ENCODE peak calls at places on chromosomes 11 and 22, in seven cellular contexts. H, C, A, I, G, U and D are unnamed samples.

GRCh38 chr22:45073064-45073463 is 63.3 kb upstream of the PHF21B start:
- DNase-seq in H (no peak), I (no peak), A (no peak), G (no peak), U (no peak), C (no peak), D (no peak)

GRCh38 chr11:72788250-72788649 is 5.6 kb downstream of the STARD10 start:
- DNase-seq in U (peak; percentile 69), A (no peak), I (no peak), G (no peak), C (no peak), H (no peak), D (no peak)

GRCh38 chr11:67320691-67321090 is 17.4 kb downstream of the SSH3 start:
- DNase-seq in H (no peak), I (no peak), C (no peak), A (no peak), G (no peak), U (no peak), D (no peak)

GRCh38 chr11:10693509-10694071 is at the start of gene IRAG1:
- DNase-seq in I (peak; percentile 78), U (peak; percentile 49), A (no peak), H (peak; percentile 77), C (no peak), G (no peak), D (no peak)

GRCh38 chr22:36641902-36642640 is 61.5 kb downstream of the CACNG2 start:
- DNase-seq in U (no peak), C (no peak), I (peak; percentile 36), A (no peak), G (no peak), H (peak; percentile 97), D (no peak)

GRCh38 chr22:41340357-41340756 is 39.0 kb downstream of the ZC3H7B start:
- DNase-seq in U (no peak), I (no peak), C (no peak), A (no peak), G (no peak), H (no peak), D (no peak)

GRCh38 chr11:112881461-112881860 is 79.8 kb upstream of the NCAM1 start:
- DNase-seq in H (peak; percentile 42), C (peak; percentile 53), I (no peak), U (peak; percentile 55), A (no peak), G (peak; percentile 58), D (no peak)

GRCh38 chr22:24486501-24486921 is 8.6 kb upstream of the UPB1 start:
- DNase-seq in C (no peak), I (peak; percentile 82), G (no peak), H (peak; percentile 91), U (no peak), A (no peak), D (no peak)

GRCh38 chr22:30665786-30666185 is 1.9 kb downstream of the DUSP18 start:
- DNase-seq in H (no peak), I (no peak), A (no peak), U (no peak), G (no peak), C (no peak), D (no peak)

GRCh38 chr11:13781153-13781552 is 112.7 kb downstream of the FAR1 start:
- DNase-seq in G (no peak), U (no peak), I (no peak), A (no peak), C (no peak), H (no peak), D (no peak)

GRCh38 chr11:24767411-24767810 is 270.6 kb downstream of the LUZP2 start:
- DNase-seq in C (no peak), A (no peak), U (no peak), I (no peak), H (no peak), G (no peak), D (no peak)

GRCh38 chr11:9313648-9314290 is 624 bp downstream of the TMEM41B start:
- DNase-seq in H (peak; percentile 57), G (peak; percentile 23), U (no peak), I (peak; percentile 8), A (no peak), C (no peak), D (peak; percentile 35)

GRCh38 chr11:134037093-134037908 is 31.6 kb upstream of the JAM3 start:
- DNase-seq in H (peak; percentile 83), U (peak; percentile 78), I (peak; percentile 59), G (peak; percentile 79), C (peak; percentile 64), A (peak; percentile 89), D (peak; percentile 69)

GRCh38 chr11:5736396-5736795 is at the start of gene OR56B1:
- DNase-seq in G (no peak), U (no peak), C (no peak), I (no peak), A (no peak), H (peak; percentile 18), D (no peak)

GRCh38 chr22:30902496-30903357 is 65.8 kb downstream of the MORC2 start:
- DNase-seq in U (no peak), H (no peak), I (no peak), A (no peak), C (no peak), G (no peak), D (no peak)

GRCh38 chr22:24330636-24331035 is 60.0 kb downstream of the SPECC1L start:
- DNase-seq in G (no peak), I (no peak), C (no peak), A (no peak), U (no peak), H (peak; percentile 17), D (no peak)

GRCh38 chr11:64918056-64918455 is 1.0 kb upstream of the ATG2A start:
- DNase-seq in A (no peak), H (peak; percentile 89), G (no peak), I (peak; percentile 70), C (no peak), U (no peak), D (no peak)

GRCh38 chr22:17717708-17718107 is 56.6 kb downstream of the BID start:
- DNase-seq in I (peak; percentile 40), U (no peak), H (peak; percentile 69), A (no peak), C (no peak), G (no peak), D (no peak)

GRCh38 chr11:133153031-133153430 is 379.3 kb downstream of the OPCML start:
- DNase-seq in C (no peak), A (no peak), H (no peak), G (no peak), U (no peak), I (no peak), D (no peak)

GRCh38 chr11:44470849-44471248 is 94.6 kb upstream of the CD82 start:
- DNase-seq in G (no peak), C (no peak), U (no peak), H (no peak), A (no peak), I (no peak), D (no peak)

DNA sequence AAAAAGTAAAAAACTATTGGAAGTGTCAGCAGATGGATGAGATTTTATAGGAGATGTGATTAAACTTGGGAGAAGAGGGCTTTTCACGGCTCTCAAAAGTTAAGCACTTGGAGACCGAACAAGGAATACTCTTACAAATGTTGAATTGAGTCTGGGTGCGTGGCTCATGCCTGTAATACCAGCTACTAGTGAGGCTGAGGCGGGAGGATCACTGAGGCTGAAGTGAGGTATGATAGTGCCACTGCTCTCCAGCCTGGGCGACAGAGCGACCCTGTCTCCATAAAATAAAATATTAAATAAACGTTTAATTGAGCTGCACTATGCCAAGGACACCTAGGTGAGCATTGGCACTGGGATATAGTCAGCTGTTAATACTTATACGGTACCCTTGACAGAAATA is 1.9 kb downstream of the CEP57 start:
- DNase-seq in C (no peak), H (no peak), U (no peak), A (no peak), I (no peak), G (no peak), D (no peak)
- H3K4me1 ChIP-seq in C (peaks cover 2% of the 10 kb centered on the region), H (peaks cover 13% of the 10 kb centered on the region), U (peaks cover 26% of the 10 kb centered on the region), A (peaks cover 43% of the 10 kb centered on the region), I (no peaks in the 10 kb centered on the region), G (no peaks in the 10 kb centered on the region), D (peaks cover 22% of the 10 kb centered on the region)

GRCh38 chr22:19720999-19721485 is 2.3 kb upstream of the GP1BB start:
- DNase-seq in A (no peak), I (no peak), U (no peak), C (no peak), G (no peak), H (no peak), D (no peak)
- H3K4me3 ChIP-seq in A (no peak overlapping the region), I (no peak overlapping the region), U (no peak overlapping the region), C (no peak overlapping the region), G (no peak overlapping the region), H (no peak overlapping the region), D (no peak overlapping the region)

DNA sequence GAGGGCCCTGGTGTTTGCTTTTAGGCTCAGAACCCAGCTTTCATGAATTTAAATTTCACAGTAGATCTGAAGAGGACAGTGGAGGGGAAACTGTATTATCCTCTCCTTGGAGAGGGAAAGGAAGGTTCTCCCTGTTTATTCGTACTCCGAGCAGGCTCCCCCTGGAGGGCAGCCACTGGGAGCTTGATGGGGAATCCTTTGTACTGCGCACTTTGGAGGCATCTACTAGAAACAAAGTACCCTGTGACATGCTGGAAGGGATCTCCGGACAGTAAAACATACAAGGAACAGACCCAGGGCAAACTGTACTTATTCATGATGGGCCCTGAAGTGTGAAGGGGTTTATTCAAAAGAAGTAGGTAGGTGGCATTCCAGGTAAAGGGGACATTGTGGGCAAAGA is 27.2 kb downstream of the NAV2 start:
- DNase-seq in C (no peak), A (no peak), G (no peak), I (peak; percentile 13), H (peak; percentile 65), U (no peak), D (no peak)
- H3K9me3 ChIP-seq in C (no peaks in the 10 kb centered on the region), A (no peaks in the 10 kb centered on the region), G (no peaks in the 10 kb centered on the region), I (no peaks in the 10 kb centered on the region), H (no peaks in the 10 kb centered on the region), U (no peaks in the 10 kb centered on the region), D (no peaks in the 10 kb centered on the region)

GRCh38 chr22:22938672-22939536 is 51.3 kb downstream of the IGLL5 start:
- DNase-seq in H (no peak), G (no peak), C (no peak), I (no peak), A (no peak), U (peak; percentile 14), D (no peak)

GRCh38 chr22:22936915-22937656 is 49.5 kb downstream of the IGLL5 start:
- DNase-seq in I (no peak), U (no peak), H (no peak), A (no peak), C (no peak), G (no peak), D (no peak)

GRCh38 chr22:22939537-22940368 is 52.1 kb downstream of the IGLL5 start:
- DNase-seq in C (no peak), I (no peak), A (peak; percentile 73), H (no peak), U (peak; percentile 23), G (no peak), D (no peak)

GRCh38 chr22:22936190-22936914 is 48.7 kb downstream of the IGLL5 start:
- DNase-seq in U (peak; percentile 7), G (no peak), H (no peak), A (no peak), C (no peak), I (no peak), D (no peak)

DNA sequence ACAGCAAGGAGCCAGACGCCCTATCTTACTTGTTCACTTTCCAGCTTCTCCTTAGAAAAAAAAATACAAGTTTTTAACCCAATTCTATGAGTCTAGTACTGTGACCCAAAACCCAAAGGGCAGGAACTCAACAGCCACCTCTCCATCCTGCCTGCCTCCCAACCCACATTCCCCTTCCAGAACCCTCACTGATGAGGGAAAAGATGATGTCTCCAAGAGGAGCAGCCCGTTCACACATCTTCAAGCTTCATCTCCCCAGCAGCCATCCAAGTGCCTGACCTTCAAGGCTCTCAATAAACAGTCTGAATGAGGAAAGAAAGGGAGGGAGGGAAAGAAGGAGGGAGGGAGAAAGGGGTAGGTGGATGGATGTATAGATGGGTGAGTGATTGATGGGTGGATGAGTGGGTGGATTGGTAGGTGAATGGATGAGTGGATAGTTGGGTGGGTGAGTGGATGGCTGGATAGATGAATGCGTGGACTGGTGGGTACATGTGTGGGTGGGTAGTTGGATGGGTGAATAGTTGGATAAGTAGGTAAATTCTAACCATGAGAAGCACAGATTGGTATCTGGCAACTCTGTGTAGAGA is 50.4 kb downstream of the IGLL5 start:
- DNase-seq in C (no peak), H (no peak), G (no peak), U (no peak), I (no peak), A (no peak), D (no peak)
- H3K4me1 ChIP-seq in C (no peaks in the 10 kb centered on the region), H (no peaks in the 10 kb centered on the region), G (no peaks in the 10 kb centered on the region), U (no peaks in the 10 kb centered on the region), I (no peaks in the 10 kb centered on the region), A (peaks cover 49% of the 10 kb centered on the region), D (no peaks in the 10 kb centered on the region)